ENCODE peak calls at places on chromosomes 2 and 18, in eight cellular contexts. One of them, this sample, is unnamed.

GRCh38 chr2:105677901-105678300 is 66.8 kb upstream of the NCK2 start:
- DNase-seq in naive B cell: no peak
- DNase-seq in renal cortical epithelial cell: no peak
- DNase-seq in aorta: no peak
- DNase-seq in foreskin keratinocyte: no peak
- DNase-seq in NCI-H82: no peak
- DNase-seq in HL-60: no peak
- DNase-seq in nucleus accumbens: no peak
- DNase-seq in this sample: no peak

GRCh38 chr2:69202323-69202722 is 184.7 kb downstream of the GFPT1 start:
- DNase-seq in naive B cell: no peak
- DNase-seq in renal cortical epithelial cell: no peak
- DNase-seq in aorta: no peak
- DNase-seq in foreskin keratinocyte: no peak
- DNase-seq in NCI-H82: peak; percentile 78
- DNase-seq in HL-60: no peak
- DNase-seq in nucleus accumbens: no peak
- DNase-seq in this sample: no peak

GRCh38 chr2:68879296-68879695 is 8.1 kb upstream of the BMP10 start:
- DNase-seq in naive B cell: no peak
- DNase-seq in renal cortical epithelial cell: no peak
- DNase-seq in aorta: no peak
- DNase-seq in foreskin keratinocyte: no peak
- DNase-seq in NCI-H82: no peak
- DNase-seq in HL-60: no peak
- DNase-seq in nucleus accumbens: no peak
- DNase-seq in this sample: no peak

GRCh38 chr2:25760319-25760718 is 86.9 kb upstream of the DTNB start:
- DNase-seq in naive B cell: no peak
- DNase-seq in renal cortical epithelial cell: no peak
- DNase-seq in aorta: no peak
- DNase-seq in foreskin keratinocyte: no peak
- DNase-seq in NCI-H82: no peak
- DNase-seq in HL-60: no peak
- DNase-seq in nucleus accumbens: no peak
- DNase-seq in this sample: no peak

GRCh38 chr2:238645095-238645494 is 202.8 kb upstream of the TWIST2 start:
- DNase-seq in naive B cell: no peak
- DNase-seq in renal cortical epithelial cell: no peak
- DNase-seq in aorta: no peak
- DNase-seq in foreskin keratinocyte: no peak
- DNase-seq in NCI-H82: no peak
- DNase-seq in HL-60: no peak
- DNase-seq in nucleus accumbens: no peak
- DNase-seq in this sample: no peak

GRCh38 chr18:50622865-50623393 is 63.0 kb downstream of the MAPK4 start:
- DNase-seq in naive B cell: no peak
- DNase-seq in renal cortical epithelial cell: no peak
- DNase-seq in aorta: no peak
- DNase-seq in foreskin keratinocyte: no peak
- DNase-seq in NCI-H82: no peak
- DNase-seq in HL-60: no peak
- DNase-seq in nucleus accumbens: no peak
- DNase-seq in this sample: no peak

GRCh38 chr18:69777248-69777647 is 170.4 kb downstream of the CD226 start:
- DNase-seq in naive B cell: no peak
- DNase-seq in renal cortical epithelial cell: no peak
- DNase-seq in aorta: no peak
- DNase-seq in foreskin keratinocyte: no peak
- DNase-seq in NCI-H82: peak; percentile 1
- DNase-seq in HL-60: no peak
- DNase-seq in nucleus accumbens: no peak
- DNase-seq in this sample: no peak

GRCh38 chr18:9055185-9055584 is 47.3 kb upstream of the NDUFV2 start:
- DNase-seq in naive B cell: no peak
- DNase-seq in renal cortical epithelial cell: peak; percentile 96
- DNase-seq in aorta: no peak
- DNase-seq in foreskin keratinocyte: peak; percentile 68
- DNase-seq in NCI-H82: no peak
- DNase-seq in HL-60: no peak
- DNase-seq in nucleus accumbens: no peak
- DNase-seq in this sample: no peak

GRCh38 chr18:24009651-24010333 is 4.8 kb upstream of the TTC39C start:
- DNase-seq in naive B cell: peak; percentile 77
- DNase-seq in renal cortical epithelial cell: no peak
- DNase-seq in aorta: no peak
- DNase-seq in foreskin keratinocyte: no peak
- DNase-seq in NCI-H82: no peak
- DNase-seq in HL-60: no peak
- DNase-seq in nucleus accumbens: no peak
- DNase-seq in this sample: peak; percentile 37

GRCh38 chr2:100692906-100693305 is 127.0 kb upstream of the NPAS2 start:
- DNase-seq in naive B cell: no peak
- DNase-seq in renal cortical epithelial cell: no peak
- DNase-seq in aorta: no peak
- DNase-seq in foreskin keratinocyte: no peak
- DNase-seq in NCI-H82: no peak
- DNase-seq in HL-60: no peak
- DNase-seq in nucleus accumbens: no peak
- DNase-seq in this sample: no peak

GRCh38 chr2:63334910-63335309 is 253.4 kb downstream of the WDPCP start:
- DNase-seq in naive B cell: no peak
- DNase-seq in renal cortical epithelial cell: no peak
- DNase-seq in aorta: no peak
- DNase-seq in foreskin keratinocyte: no peak
- DNase-seq in NCI-H82: no peak
- DNase-seq in HL-60: no peak
- DNase-seq in nucleus accumbens: no peak
- DNase-seq in this sample: no peak

This sample was measured in central memory CD4-positive, alpha-beta T cell.